ENCODE peak calls at places on chromosomes 4 and X, in six cellular contexts. One of them, this sample, is unnamed.

GRCh38 chrX:39144965-39145364 is 343.7 kb downstream of the MID1IP1 start:
- DNase-seq in trophoblast cell: peak; percentile 5
- DNase-seq in body of pancreas: peak; percentile 20
- DNase-seq in psoas muscle: no peak
- DNase-seq in dorsolateral prefrontal cortex: no peak
- DNase-seq in adrenal gland: no peak
- DNase-seq in this sample: no peak

GRCh38 chrX:71846429-71846828 is 64.2 kb upstream of the NHSL2 start:
- DNase-seq in adrenal gland: no peak
- DNase-seq in psoas muscle: no peak
- DNase-seq in dorsolateral prefrontal cortex: no peak
- DNase-seq in trophoblast cell: no peak
- DNase-seq in body of pancreas: no peak
- DNase-seq in this sample: no peak

GRCh38 chr4:88242144-88242543 is 42.2 kb downstream of the PPM1K start:
- DNase-seq in adrenal gland: no peak
- DNase-seq in dorsolateral prefrontal cortex: no peak
- DNase-seq in psoas muscle: no peak
- DNase-seq in trophoblast cell: no peak
- DNase-seq in body of pancreas: no peak
- DNase-seq in this sample: peak; percentile 50

GRCh38 chr4:121696140-121696640 is 590 bp downstream of the ANXA5 start:
- DNase-seq in trophoblast cell: peak; percentile 89
- DNase-seq in dorsolateral prefrontal cortex: peak; percentile 65
- DNase-seq in adrenal gland: peak; percentile 88
- DNase-seq in body of pancreas: peak; percentile 81
- DNase-seq in psoas muscle: peak; percentile 85
- DNase-seq in this sample: peak; percentile 49

GRCh38 chr4:13159041-13159620 is 325.0 kb downstream of the RAB28 start:
- DNase-seq in psoas muscle: no peak
- DNase-seq in trophoblast cell: no peak
- DNase-seq in dorsolateral prefrontal cortex: no peak
- DNase-seq in adrenal gland: no peak
- DNase-seq in body of pancreas: no peak
- DNase-seq in this sample: no peak

GRCh38 chr4:153257151-153257620 is 52.9 kb downstream of the TRIM2 start:
- DNase-seq in psoas muscle: no peak
- DNase-seq in dorsolateral prefrontal cortex: peak; percentile 71
- DNase-seq in trophoblast cell: peak; percentile 36
- DNase-seq in body of pancreas: no peak
- DNase-seq in adrenal gland: peak; percentile 63
- DNase-seq in this sample: peak; percentile 73

GRCh38 chr4:139214039-139214534 is 37.1 kb upstream of the ELF2 start:
- DNase-seq in body of pancreas: peak; percentile 86
- DNase-seq in trophoblast cell: no peak
- DNase-seq in adrenal gland: peak; percentile 87
- DNase-seq in psoas muscle: peak; percentile 57
- DNase-seq in dorsolateral prefrontal cortex: no peak
- DNase-seq in this sample: peak; percentile 86

GRCh38 chr4:81724925-81725329 is 253.2 kb upstream of the RASGEF1B start:
- DNase-seq in body of pancreas: peak; percentile 60
- DNase-seq in psoas muscle: peak; percentile 69
- DNase-seq in adrenal gland: peak; percentile 80
- DNase-seq in trophoblast cell: peak; percentile 88
- DNase-seq in dorsolateral prefrontal cortex: peak; percentile 75
- DNase-seq in this sample: peak; percentile 91

GRCh38 chrX:94216738-94217137 is 542.7 kb downstream of the FAM133A start:
- DNase-seq in psoas muscle: no peak
- DNase-seq in body of pancreas: no peak
- DNase-seq in dorsolateral prefrontal cortex: no peak
- DNase-seq in trophoblast cell: no peak
- DNase-seq in adrenal gland: no peak
- DNase-seq in this sample: no peak

GRCh38 chrX:108186811-108187210 is 95.2 kb downstream of the ATG4A start:
- DNase-seq in dorsolateral prefrontal cortex: no peak
- DNase-seq in adrenal gland: no peak
- DNase-seq in body of pancreas: no peak
- DNase-seq in psoas muscle: no peak
- DNase-seq in trophoblast cell: no peak
- DNase-seq in this sample: peak; percentile 30

GRCh38 chrX:153640045-153640686 is 6.8 kb upstream of the DUSP9 start:
- DNase-seq in body of pancreas: no peak
- DNase-seq in psoas muscle: peak; percentile 33
- DNase-seq in adrenal gland: peak; percentile 11
- DNase-seq in dorsolateral prefrontal cortex: no peak
- DNase-seq in trophoblast cell: no peak
- DNase-seq in this sample: no peak

GRCh38 chrX:147848009-147848408 is 63.7 kb upstream of the FMR1 start:
- DNase-seq in dorsolateral prefrontal cortex: no peak
- DNase-seq in adrenal gland: no peak
- DNase-seq in body of pancreas: peak; percentile 2
- DNase-seq in psoas muscle: no peak
- DNase-seq in trophoblast cell: peak; percentile 60
- DNase-seq in this sample: peak; percentile 3

GRCh38 chr4:172692701-172693100 is 475.9 kb upstream of the GALNT7 start:
- DNase-seq in trophoblast cell: no peak
- DNase-seq in dorsolateral prefrontal cortex: no peak
- DNase-seq in psoas muscle: no peak
- DNase-seq in adrenal gland: no peak
- DNase-seq in body of pancreas: no peak
- DNase-seq in this sample: no peak

GRCh38 chr4:76665139-76665538 is 230.1 kb downstream of the SHROOM3 start:
- DNase-seq in adrenal gland: no peak
- DNase-seq in body of pancreas: peak; percentile 84
- DNase-seq in dorsolateral prefrontal cortex: no peak
- DNase-seq in psoas muscle: no peak
- DNase-seq in trophoblast cell: peak; percentile 38
- DNase-seq in this sample: no peak

GRCh38 chr4:7351014-7351413 is 83.7 kb downstream of the PSAPL1 start:
- DNase-seq in trophoblast cell: no peak
- DNase-seq in dorsolateral prefrontal cortex: peak; percentile 91
- DNase-seq in adrenal gland: no peak
- DNase-seq in body of pancreas: no peak
- DNase-seq in psoas muscle: peak; percentile 38
- DNase-seq in this sample: no peak

GRCh38 chr4:59772740-59773139 is 1427.4 kb upstream of the ADGRL3 start:
- DNase-seq in dorsolateral prefrontal cortex: no peak
- DNase-seq in body of pancreas: no peak
- DNase-seq in trophoblast cell: no peak
- DNase-seq in adrenal gland: no peak
- DNase-seq in psoas muscle: no peak
- DNase-seq in this sample: no peak

GRCh38 chr4:181261279-181261678 is 981.9 kb upstream of the TENM3 start:
- DNase-seq in psoas muscle: no peak
- DNase-seq in adrenal gland: no peak
- DNase-seq in dorsolateral prefrontal cortex: no peak
- DNase-seq in body of pancreas: no peak
- DNase-seq in trophoblast cell: no peak
- DNase-seq in this sample: peak; percentile 7

GRCh38 chrX:38627683-38628082 is 66.3 kb downstream of the TSPAN7 start:
- DNase-seq in trophoblast cell: peak; percentile 46
- DNase-seq in psoas muscle: no peak
- DNase-seq in adrenal gland: no peak
- DNase-seq in dorsolateral prefrontal cortex: no peak
- DNase-seq in body of pancreas: peak; percentile 14
- DNase-seq in this sample: peak; percentile 38

GRCh38 chrX:66638591-66639500 is at the start of gene EDA2R:
- DNase-seq in trophoblast cell: peak; percentile 61
- DNase-seq in body of pancreas: peak; percentile 33
- DNase-seq in psoas muscle: no peak
- DNase-seq in dorsolateral prefrontal cortex: peak; percentile 29
- DNase-seq in adrenal gland: peak; percentile 51
- DNase-seq in this sample: no peak

GRCh38 chr4:8427761-8428287 is 12.7 kb downstream of the ACOX3 start:
- DNase-seq in dorsolateral prefrontal cortex: peak; percentile 42
- DNase-seq in psoas muscle: no peak
- DNase-seq in trophoblast cell: peak; percentile 66
- DNase-seq in adrenal gland: peak; percentile 54
- DNase-seq in body of pancreas: peak; percentile 58
- DNase-seq in this sample: peak; percentile 76

GRCh38 chrX:1246816-1247215 is 21.8 kb upstream of the CSF2RA start:
- DNase-seq in psoas muscle: peak; percentile 75
- DNase-seq in trophoblast cell: peak; percentile 91
- DNase-seq in body of pancreas: peak; percentile 59
- DNase-seq in adrenal gland: peak; percentile 44
- DNase-seq in dorsolateral prefrontal cortex: peak; percentile 49
- DNase-seq in this sample: peak; percentile 56

GRCh38 chr4:3805026-3805425 is 38.8 kb downstream of the ADRA2C start:
- DNase-seq in trophoblast cell: no peak
- DNase-seq in body of pancreas: no peak
- DNase-seq in psoas muscle: no peak
- DNase-seq in adrenal gland: no peak
- DNase-seq in dorsolateral prefrontal cortex: no peak
- DNase-seq in this sample: no peak

GRCh38 chr4:170274616-170275015 is 184.9 kb upstream of the AADAT start:
- DNase-seq in psoas muscle: no peak
- DNase-seq in adrenal gland: no peak
- DNase-seq in dorsolateral prefrontal cortex: no peak
- DNase-seq in trophoblast cell: no peak
- DNase-seq in body of pancreas: no peak
- DNase-seq in this sample: no peak

GRCh38 chr4:137075586-137075985 is 456.7 kb downstream of the PCDH18 start:
- DNase-seq in body of pancreas: no peak
- DNase-seq in dorsolateral prefrontal cortex: no peak
- DNase-seq in trophoblast cell: peak; percentile 27
- DNase-seq in adrenal gland: no peak
- DNase-seq in psoas muscle: no peak
- DNase-seq in this sample: no peak

GRCh38 chr4:110231869-110232268 is 33.5 kb upstream of the ELOVL6 start:
- DNase-seq in adrenal gland: no peak
- DNase-seq in body of pancreas: no peak
- DNase-seq in dorsolateral prefrontal cortex: no peak
- DNase-seq in trophoblast cell: no peak
- DNase-seq in psoas muscle: no peak
- DNase-seq in this sample: no peak

GRCh38 chrX:140503714-140504351 is 1.0 kb downstream of the SOX3 start:
- DNase-seq in trophoblast cell: no peak
- DNase-seq in dorsolateral prefrontal cortex: no peak
- DNase-seq in body of pancreas: peak; percentile 3
- DNase-seq in psoas muscle: no peak
- DNase-seq in adrenal gland: peak; percentile 44
- DNase-seq in this sample: no peak

GRCh38 chrX:22184096-22184495 is 88.6 kb upstream of the CBLL2 start:
- DNase-seq in body of pancreas: no peak
- DNase-seq in psoas muscle: no peak
- DNase-seq in adrenal gland: no peak
- DNase-seq in dorsolateral prefrontal cortex: no peak
- DNase-seq in trophoblast cell: no peak
- DNase-seq in this sample: no peak

GRCh38 chrX:133985164-133986007 is at the start of gene GPC3:
- DNase-seq in adrenal gland: peak; percentile 32
- DNase-seq in body of pancreas: peak; percentile 48
- DNase-seq in trophoblast cell: peak; percentile 56
- DNase-seq in psoas muscle: peak; percentile 55
- DNase-seq in dorsolateral prefrontal cortex: no peak
- DNase-seq in this sample: peak; percentile 81

GRCh38 chr4:140654516-140654855 is 85.7 kb upstream of the UCP1 start:
- DNase-seq in trophoblast cell: peak; percentile 90
- DNase-seq in adrenal gland: no peak
- DNase-seq in body of pancreas: no peak
- DNase-seq in psoas muscle: no peak
- DNase-seq in dorsolateral prefrontal cortex: no peak
- DNase-seq in this sample: no peak

DNA sequence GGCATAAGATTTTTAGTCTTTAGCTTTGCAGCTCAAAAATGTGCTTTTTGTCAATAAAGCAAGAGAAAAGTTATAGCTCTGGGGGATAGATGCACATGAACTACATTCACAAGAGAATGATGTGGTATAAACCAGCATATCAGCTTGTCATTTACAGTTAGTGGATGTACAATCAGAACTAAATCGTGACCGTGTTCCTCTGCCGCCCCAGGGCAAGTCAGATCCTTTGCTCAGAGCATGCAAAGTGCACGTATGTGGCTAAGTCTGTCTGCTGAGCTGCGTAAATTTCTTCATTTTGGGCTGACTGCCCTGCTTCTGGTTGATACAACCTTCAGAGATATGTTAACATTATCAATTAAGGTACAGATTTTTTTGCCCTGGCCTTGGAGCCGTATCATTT is 9.3 kb downstream of the PGM2 start:
- DNase-seq in dorsolateral prefrontal cortex: no peak
- DNase-seq in body of pancreas: no peak
- DNase-seq in trophoblast cell: peak; percentile 71
- DNase-seq in psoas muscle: no peak
- DNase-seq in adrenal gland: no peak
- DNase-seq in this sample: no peak
- H3K27ac ChIP-seq in dorsolateral prefrontal cortex: no peak overlapping the region
- H3K27ac ChIP-seq in body of pancreas: no peak overlapping the region
- H3K27ac ChIP-seq in trophoblast cell: no peak overlapping the region
- H3K27ac ChIP-seq in psoas muscle: no peak overlapping the region
- H3K27ac ChIP-seq in adrenal gland: no peak overlapping the region
- H3K27ac ChIP-seq in this sample: no peak overlapping the region

GRCh38 chrX:40933132-40934078 is 151.8 kb upstream of the USP9X start:
- DNase-seq in trophoblast cell: peak; percentile 66
- DNase-seq in psoas muscle: no peak
- DNase-seq in adrenal gland: no peak
- DNase-seq in body of pancreas: peak; percentile 6
- DNase-seq in dorsolateral prefrontal cortex: no peak
- DNase-seq in this sample: peak; percentile 39
- H3K4me3 ChIP-seq in trophoblast cell: no peak overlapping the region
- H3K4me3 ChIP-seq in psoas muscle: peak overlapping the region; percentile 35
- H3K4me3 ChIP-seq in adrenal gland: peak overlapping the region; percentile 8
- H3K4me3 ChIP-seq in body of pancreas: no peak overlapping the region
- H3K4me3 ChIP-seq in dorsolateral prefrontal cortex: no peak overlapping the region
- H3K4me3 ChIP-seq in this sample: peak overlapping the region; percentile 49

DNA sequence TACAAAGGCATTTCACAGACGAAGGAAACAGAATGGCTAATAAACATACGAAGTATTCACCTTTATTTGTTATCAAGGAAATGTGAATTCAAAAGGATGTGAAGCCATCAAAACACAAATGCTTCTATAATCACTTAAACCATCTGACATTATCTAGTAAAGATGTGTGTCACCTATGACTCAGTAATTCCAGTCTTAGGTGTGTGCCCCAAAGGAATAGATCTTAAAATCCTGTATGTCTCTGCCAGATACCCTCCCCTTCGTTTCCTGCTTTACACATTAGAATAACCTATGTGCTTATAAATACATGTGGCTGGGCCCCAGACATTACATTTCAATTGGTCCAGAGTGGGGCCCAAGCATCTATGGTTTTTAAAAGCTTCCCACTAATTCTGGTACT is 41.7 kb upstream of the CEP135 start:
- DNase-seq in dorsolateral prefrontal cortex: no peak
- DNase-seq in body of pancreas: no peak
- DNase-seq in psoas muscle: no peak
- DNase-seq in adrenal gland: no peak
- DNase-seq in trophoblast cell: peak; percentile 67
- DNase-seq in this sample: no peak
- H3K27ac ChIP-seq in dorsolateral prefrontal cortex: no peak overlapping the region
- H3K27ac ChIP-seq in body of pancreas: no peak overlapping the region
- H3K27ac ChIP-seq in psoas muscle: no peak overlapping the region
- H3K27ac ChIP-seq in adrenal gland: no peak overlapping the region
- H3K27ac ChIP-seq in trophoblast cell: no peak overlapping the region
- H3K27ac ChIP-seq in this sample: no peak overlapping the region

DNA sequence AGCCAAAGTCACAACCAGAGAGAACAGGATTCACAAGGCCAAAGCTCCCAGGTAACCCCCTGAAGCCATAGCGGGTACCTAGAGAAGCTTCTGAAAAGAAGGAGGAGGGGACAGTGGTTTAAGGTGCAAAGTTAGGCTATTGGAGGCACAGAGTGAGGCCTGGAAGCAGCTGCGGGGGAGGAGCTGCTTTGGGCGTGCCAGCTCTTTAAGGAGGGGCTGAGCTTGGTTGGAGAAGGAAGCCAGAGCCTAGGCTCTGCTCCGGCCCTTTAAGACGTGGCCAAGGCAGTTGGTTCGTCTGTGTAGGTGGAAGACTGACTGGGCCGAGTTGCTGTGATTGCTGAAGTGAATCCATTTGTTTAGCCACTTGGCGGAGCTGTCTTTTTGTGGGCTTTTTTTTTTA is 1.5 kb downstream of the KLF8 start:
- DNase-seq in adrenal gland: peak; percentile 41
- DNase-seq in trophoblast cell: peak; percentile 68
- DNase-seq in body of pancreas: peak; percentile 56
- DNase-seq in psoas muscle: peak; percentile 70
- DNase-seq in dorsolateral prefrontal cortex: no peak
- DNase-seq in this sample: no peak
- H3K4me3 ChIP-seq in adrenal gland: peak overlapping the region; percentile 60
- H3K4me3 ChIP-seq in trophoblast cell: peak overlapping the region; percentile 80
- H3K4me3 ChIP-seq in body of pancreas: no peak overlapping the region
- H3K4me3 ChIP-seq in psoas muscle: peak overlapping the region; percentile 71
- H3K4me3 ChIP-seq in dorsolateral prefrontal cortex: peak overlapping the region; percentile 44
- H3K4me3 ChIP-seq in this sample: no peak overlapping the region